ENCODE peak calls at places on chromosomes 1 and 21, in nine cellular contexts. P is left lung, B is heart right ventricle, N is body of pancreas, A is adrenal gland, E is GM23338, O is colonic mucosa, T is thyroid gland, K is foreskin fibroblast. D is an unnamed sample.
A peak's percentile ranks its signal among the peaks of the same experiment; 100 is the strongest.

GRCh38 chr1:7574121-7575040 is 196.7 kb upstream of the VAMP3 start:
- DNase-seq in E (no peak), N (peak; percentile 83), B (no peak), A (no peak), T (peak; percentile 84), K (no peak), P (peak; percentile 66), O (no peak), D (peak; percentile 54)

GRCh38 chr1:234973426-234974250 is 155.0 kb downstream of the TOMM20 start:
- DNase-seq in A (no peak), O (no peak), B (no peak), P (no peak), N (peak; percentile 19), T (peak; percentile 38), E (no peak), K (no peak), D (no peak)

GRCh38 chr1:108892356-108893140 is 15.8 kb downstream of the GPSM2 start:
- DNase-seq in K (peak; percentile 42), A (no peak), E (no peak), N (no peak), B (no peak), O (no peak), T (no peak), P (no peak), D (no peak)

GRCh38 chr1:223824712-223825111 is 21.0 kb downstream of the TP53BP2 start:
- DNase-seq in T (no peak), N (no peak), O (no peak), A (no peak), B (no peak), P (no peak), E (no peak), K (no peak), D (no peak)

GRCh38 chr1:107965112-107965991 is at the start of gene VAV3:
- DNase-seq in P (peak; percentile 83), K (peak; percentile 81), B (peak; percentile 84), T (peak; percentile 72), O (peak; percentile 61), N (peak; percentile 52), A (peak; percentile 70), E (peak; percentile 90), D (peak; percentile 84)

GRCh38 chr1:198845851-198846250 is 207.0 kb downstream of the PTPRC start:
- DNase-seq in B (no peak), A (no peak), E (no peak), P (no peak), K (peak; percentile 49), T (no peak), N (no peak), O (no peak), D (no peak)

GRCh38 chr1:1777950-1778826 is at the start of gene NADK:
- DNase-seq in N (peak; percentile 68), P (peak; percentile 56), K (peak; percentile 86), B (peak; percentile 74), A (peak; percentile 72), T (peak; percentile 69), O (peak; percentile 64), E (peak; percentile 64), D (peak; percentile 64)

GRCh38 chr1:158414651-158415345 is 11.2 kb downstream of the OR10K2 start:
- DNase-seq in B (no peak), T (no peak), P (no peak), O (no peak), N (no peak), K (no peak), E (no peak), A (no peak), D (no peak)

GRCh38 chr1:222629921-222630535 is 12.1 kb downstream of the MIA3 start:
- DNase-seq in E (no peak), T (no peak), O (no peak), B (no peak), N (no peak), K (no peak), A (no peak), P (no peak), D (no peak)

GRCh38 chr21:35050348-35051286 is 1.5 kb upstream of the RUNX1 start:
- DNase-seq in A (no peak), N (no peak), O (no peak), K (peak; percentile 39), T (no peak), E (no peak), P (no peak), B (no peak), D (no peak)

GRCh38 chr1:198929961-198930599 is 291.2 kb downstream of the PTPRC start:
- DNase-seq in P (no peak), T (no peak), K (peak; percentile 47), E (peak; percentile 17), B (no peak), A (no peak), N (no peak), O (no peak), D (peak; percentile 16)

GRCh38 chr1:45403298-45404079 is 63.2 kb upstream of the MUTYH start:
- DNase-seq in T (no peak), B (no peak), E (no peak), A (no peak), O (no peak), N (no peak), K (no peak), P (no peak), D (no peak)

GRCh38 chr21:38306833-38307232 is 50.0 kb downstream of the KCNJ15 start:
- DNase-seq in B (no peak), P (no peak), K (peak; percentile 96), A (no peak), T (no peak), O (no peak), E (no peak), N (no peak), D (no peak)

GRCh38 chr1:48093696-48094518 is 96.7 kb upstream of the TRABD2B start:
- DNase-seq in T (peak; percentile 85), E (peak; percentile 87), B (peak; percentile 29), K (peak; percentile 62), N (peak; percentile 91), O (peak; percentile 91), A (peak; percentile 71), P (peak; percentile 67), D (peak; percentile 85)

GRCh38 chr1:224852901-224853568 is 76.4 kb upstream of the DNAH14 start:
- DNase-seq in A (no peak), B (no peak), P (no peak), T (no peak), O (no peak), N (no peak), K (peak; percentile 72), E (peak; percentile 67), D (no peak)

GRCh38 chr1:98292994-98293393 is 368.5 kb upstream of the SNX7 start:
- DNase-seq in K (no peak), E (no peak), B (no peak), A (no peak), P (no peak), N (no peak), O (no peak), T (no peak), D (no peak)

GRCh38 chr1:30353637-30354036 is 369.7 kb downstream of the MATN1 start:
- DNase-seq in O (no peak), B (no peak), T (no peak), N (no peak), K (no peak), A (no peak), E (peak; percentile 47), P (no peak), D (no peak)
- TF ChIP-seq CTCF in O (no peak), B (peak; percentile 37), T (no peak), N (no peak), K (peak; percentile 54), A (no peak), E (peak; percentile 47), P (no peak), D (no peak)

DNA sequence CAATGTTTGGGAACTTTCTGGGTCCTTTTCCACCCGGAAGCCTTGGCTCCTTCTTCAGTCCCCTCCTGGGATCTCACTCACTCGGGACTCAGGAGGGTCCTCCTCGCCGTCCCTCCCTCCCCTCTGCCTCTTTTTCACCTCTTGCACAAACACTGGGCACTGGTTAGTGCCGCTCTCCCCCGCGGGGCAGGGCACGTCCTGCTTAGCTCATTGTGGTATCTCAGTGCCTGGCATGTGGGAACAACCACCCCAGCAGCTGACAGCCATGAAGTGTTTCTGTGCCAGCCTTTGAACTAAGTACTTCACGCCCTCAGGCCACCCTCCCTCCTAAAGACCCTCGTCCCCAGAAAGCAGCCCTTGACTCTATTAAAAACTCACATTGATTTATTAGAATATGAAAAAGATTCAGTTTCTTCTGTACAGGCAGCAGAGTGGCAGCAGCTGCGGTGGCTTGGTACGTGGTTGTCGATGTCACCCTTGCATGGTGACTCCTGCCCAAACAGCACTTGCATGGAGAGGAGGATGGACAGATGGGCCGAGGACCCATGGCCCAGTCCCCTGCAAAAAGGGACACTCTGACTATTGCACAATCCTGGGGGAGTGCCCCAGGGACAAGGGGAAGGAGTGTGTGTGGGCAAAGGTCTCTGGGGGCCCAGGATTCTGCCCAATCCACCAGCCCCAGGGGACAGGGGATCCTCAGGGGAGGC is 56.3 kb downstream of the SLC9A1 start:
- DNase-seq in T (no peak), O (no peak), A (no peak), B (peak; percentile 60), K (peak; percentile 57), E (no peak), P (peak; percentile 78), N (no peak), D (no peak)
- H3K4me3 ChIP-seq in T (no peak overlapping the region), O (no peak overlapping the region), A (no peak overlapping the region), B (no peak overlapping the region), K (no peak overlapping the region), E (no peak overlapping the region), P (no peak overlapping the region), N (no peak overlapping the region), D (no peak overlapping the region)

DNA sequence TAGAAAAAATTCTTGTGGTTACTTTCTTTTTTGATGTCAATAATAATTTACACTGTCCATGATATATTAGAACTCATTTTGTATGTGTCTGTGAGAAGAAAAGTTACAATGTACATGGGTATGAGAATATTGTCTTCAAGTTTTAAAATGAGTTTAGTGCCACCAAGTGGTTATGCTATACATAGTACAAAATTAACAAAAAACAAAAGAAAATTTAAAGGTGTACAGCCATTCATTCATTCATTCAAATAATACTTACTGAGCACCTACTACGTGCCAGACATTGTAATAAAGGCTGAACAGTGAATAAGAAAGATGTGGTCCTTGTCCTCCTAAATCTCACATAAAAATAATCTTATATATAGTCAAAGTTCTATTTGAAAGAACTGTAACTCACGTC is 27.7 kb downstream of the UCHL5 start:
- DNase-seq in K (peak; percentile 17), N (no peak), P (no peak), T (no peak), E (no peak), A (no peak), B (no peak), O (no peak), D (no peak)
- TF ChIP-seq CTCF in K (peak; percentile 8), N (peak; percentile 39), P (no peak), T (no peak), E (peak; percentile 35), A (peak; percentile 20), B (peak; percentile 43), O (no peak), D (no peak)

DNA sequence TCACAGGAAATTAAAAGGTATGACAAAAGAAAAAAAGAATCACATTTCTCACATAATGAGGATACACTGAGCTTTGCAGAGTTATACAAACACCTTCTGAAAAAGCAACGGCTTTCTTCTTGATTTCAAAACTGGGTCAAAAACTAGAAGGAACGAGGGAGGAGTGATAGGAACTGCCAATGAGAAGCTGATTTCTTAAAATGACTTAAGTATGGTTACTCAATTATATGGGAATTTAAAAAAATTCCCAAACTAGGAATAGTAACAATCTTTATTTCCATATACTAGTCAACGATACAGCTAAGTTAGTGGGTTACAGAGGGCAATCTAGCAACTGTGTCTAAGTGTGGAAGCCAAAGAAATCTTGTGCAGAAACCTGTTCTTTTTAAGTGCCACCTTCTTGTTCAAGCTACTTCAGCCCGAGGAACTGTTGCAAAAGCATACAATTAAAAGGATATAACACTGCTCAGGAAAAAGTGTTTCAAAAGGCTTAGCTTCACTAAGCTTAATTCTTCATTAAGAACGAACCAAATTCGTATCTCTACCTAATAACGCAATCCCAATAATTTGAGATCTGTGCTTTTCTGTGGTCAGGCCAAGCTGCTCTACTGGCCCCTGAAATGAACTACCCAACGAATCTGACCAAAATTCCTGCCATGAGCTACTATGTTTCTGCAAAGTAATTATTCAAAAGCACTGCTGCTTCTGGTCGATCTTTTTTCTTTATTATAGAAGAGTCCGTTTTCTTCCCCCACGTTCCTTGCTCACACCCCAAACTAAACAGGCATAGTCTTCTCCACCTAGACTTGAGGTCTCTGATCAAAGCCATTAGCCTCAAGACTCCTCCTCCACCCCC is 1.9 kb downstream of the USP24 start:
- DNase-seq in O (no peak), T (no peak), N (no peak), B (no peak), K (no peak), P (no peak), E (no peak), A (no peak), D (no peak)
- H3K4me3 ChIP-seq in O (peak overlapping the region; percentile 74), T (peak overlapping the region; percentile 25), N (peak overlapping the region; percentile 51), B (peak overlapping the region; percentile 93), K (peak overlapping the region; percentile 89), P (peak overlapping the region; percentile 81), E (peak overlapping the region; percentile 76), A (no peak overlapping the region), D (peak overlapping the region; percentile 86)